ENCODE peak calls at places on chromosomes 13 and 19, in six cellular contexts. G is fibroblast of the aortic adventitia, A is astrocyte of the cerebellum, C is astrocyte, L is AG10803, K is osteoblast. S is an unnamed sample.

GRCh38 chr13:29684441-29684840 is 89.0 kb upstream of the SLC7A1 start:
- DNase-seq in L (peak; percentile 70), K (peak; percentile 1), G (peak; percentile 73), C (peak; percentile 77), A (peak; percentile 15), S (no peak)

GRCh38 chr13:103104340-103104739 is 38.1 kb upstream of the SLC10A2 start:
- DNase-seq in G (no peak), A (no peak), L (no peak), C (no peak), K (no peak), S (peak; percentile 47)

GRCh38 chr19:46913852-46914430 is 53.1 kb downstream of the ARHGAP35 start:
- DNase-seq in L (peak; percentile 69), G (peak; percentile 63), A (no peak), K (peak; percentile 82), C (peak; percentile 58), S (no peak)

GRCh38 chr13:54185101-54185500 is 1156.5 kb downstream of the OLFM4 start:
- DNase-seq in C (no peak), L (no peak), G (no peak), A (no peak), K (no peak), S (no peak)

GRCh38 chr13:98405690-98406344 is 171.1 kb downstream of the STK24 start:
- DNase-seq in L (no peak), A (no peak), C (no peak), G (no peak), K (no peak), S (no peak)

GRCh38 chr19:54436031-54436523 is 12.9 kb upstream of the LENG8 start:
- DNase-seq in L (no peak), A (no peak), K (peak; percentile 76), C (no peak), G (no peak), S (no peak)

GRCh38 chr13:85529216-85529590 is 270.0 kb downstream of the SLITRK6 start:
- DNase-seq in L (peak; percentile 18), G (peak; percentile 5), C (peak; percentile 25), K (no peak), A (no peak), S (no peak)

GRCh38 chr19:1004803-1005664 is 4.8 kb downstream of the GRIN3B start:
- DNase-seq in L (no peak), K (no peak), G (no peak), A (no peak), C (no peak), S (no peak)

GRCh38 chr13:53174550-53174949 is 145.9 kb downstream of the OLFM4 start:
- DNase-seq in G (no peak), L (peak; percentile 18), K (no peak), A (no peak), C (no peak), S (no peak)

GRCh38 chr19:7348587-7349230 is at the start of gene ARHGEF18:
- DNase-seq in G (no peak), L (no peak), K (no peak), C (no peak), A (no peak), S (peak; percentile 89)

GRCh38 chr13:102768914-102769313 is 4.7 kb downstream of the TEX30 start:
- DNase-seq in K (peak; percentile 10), L (peak; percentile 15), G (peak; percentile 12), C (no peak), A (no peak), S (no peak)

GRCh38 chr13:106528711-106529414 is 6.6 kb downstream of the EFNB2 start:
- DNase-seq in A (no peak), K (no peak), G (no peak), C (no peak), L (no peak), S (no peak)

GRCh38 chr19:54312436-54313362 is at the start of gene LILRA5:
- DNase-seq in L (no peak), G (no peak), K (peak; percentile 66), C (no peak), A (no peak), S (no peak)

GRCh38 chr13:98535501-98536357 is 41.2 kb downstream of the STK24 start:
- DNase-seq in L (no peak), C (no peak), A (no peak), G (no peak), K (no peak), S (no peak)

GRCh38 chr19:1466018-1466460 is 13.0 kb downstream of the C19orf25 start:
- DNase-seq in G (no peak), A (no peak), K (no peak), C (no peak), L (no peak), S (no peak)

GRCh38 chr13:51804295-51805172 is 571 bp upstream of the DHRS12 start:
- DNase-seq in A (no peak), C (no peak), L (no peak), G (no peak), K (peak; percentile 75), S (peak; percentile 31)

GRCh38 chr19:29676586-29676985 is 11.3 kb downstream of the PLEKHF1 start:
- DNase-seq in K (no peak), G (no peak), L (no peak), C (no peak), A (no peak), S (no peak)

GRCh38 chr13:57191667-57192066 is 24.7 kb downstream of the PRR20E start:
- DNase-seq in G (no peak), L (no peak), C (no peak), A (no peak), K (no peak), S (no peak)

GRCh38 chr19:30593358-30593757 is 221.2 kb downstream of the ZNF536 start:
- DNase-seq in K (no peak), C (no peak), L (peak; percentile 1), G (no peak), A (no peak), S (no peak)

GRCh38 chr13:41577437-41577836 is 120.1 kb downstream of the RGCC start:
- DNase-seq in A (peak; percentile 51), C (no peak), G (peak; percentile 71), K (peak; percentile 74), L (peak; percentile 85), S (no peak)

GRCh38 chr19:4456843-4457653 is 546 bp downstream of the UBXN6 start:
- DNase-seq in C (peak; percentile 25), A (no peak), K (peak; percentile 93), G (peak; percentile 67), L (peak; percentile 60), S (peak; percentile 65)

GRCh38 chr19:54189020-54189667 is at the start of gene MBOAT7:
- DNase-seq in L (no peak), K (no peak), A (no peak), C (no peak), G (no peak), S (no peak)

GRCh38 chr13:49530452-49530851 is 34.7 kb downstream of the PHF11 start:
- DNase-seq in K (no peak), A (no peak), G (no peak), L (no peak), C (no peak), S (peak; percentile 72)

GRCh38 chr13:20616059-20616797 is 49.3 kb downstream of the IFT88 start:
- DNase-seq in A (peak; percentile 53), G (peak; percentile 75), C (peak; percentile 93), L (peak; percentile 77), K (peak; percentile 37), S (no peak)

GRCh38 chr13:28623782-28624706 is 34.9 kb upstream of the POMP start:
- DNase-seq in A (no peak), G (no peak), K (no peak), L (peak; percentile 8), C (peak; percentile 5), S (no peak)

GRCh38 chr19:31351212-31352193 is 2.3 kb upstream of the TSHZ3 start:
- DNase-seq in K (peak; percentile 95), L (peak; percentile 59), C (peak; percentile 60), G (peak; percentile 70), A (no peak), S (no peak)

GRCh38 chr19:38862321-38863059 is 12.7 kb upstream of the HNRNPL start:
- DNase-seq in C (no peak), A (no peak), K (no peak), L (peak; percentile 83), G (peak; percentile 76), S (no peak)

GRCh38 chr13:21817878-21818277 is 147.0 kb downstream of the FGF9 start:
- DNase-seq in K (no peak), C (no peak), G (no peak), L (no peak), A (no peak), S (no peak)

GRCh38 chr13:21812192-21812626 is 141.3 kb downstream of the FGF9 start:
- DNase-seq in C (no peak), G (no peak), A (no peak), K (no peak), L (no peak), S (no peak)

GRCh38 chr13:21813844-21814243 is 143.0 kb downstream of the FGF9 start:
- DNase-seq in K (no peak), A (no peak), G (no peak), L (no peak), C (no peak), S (no peak)

GRCh38 chr13:21813110-21813509 is 142.2 kb downstream of the FGF9 start:
- DNase-seq in K (no peak), C (no peak), A (no peak), L (no peak), G (no peak), S (no peak)
- TF ChIP-seq CTCF in K (no peak), C (no peak), A (no peak), L (no peak), G (no peak), S (peak; percentile 1)

DNA sequence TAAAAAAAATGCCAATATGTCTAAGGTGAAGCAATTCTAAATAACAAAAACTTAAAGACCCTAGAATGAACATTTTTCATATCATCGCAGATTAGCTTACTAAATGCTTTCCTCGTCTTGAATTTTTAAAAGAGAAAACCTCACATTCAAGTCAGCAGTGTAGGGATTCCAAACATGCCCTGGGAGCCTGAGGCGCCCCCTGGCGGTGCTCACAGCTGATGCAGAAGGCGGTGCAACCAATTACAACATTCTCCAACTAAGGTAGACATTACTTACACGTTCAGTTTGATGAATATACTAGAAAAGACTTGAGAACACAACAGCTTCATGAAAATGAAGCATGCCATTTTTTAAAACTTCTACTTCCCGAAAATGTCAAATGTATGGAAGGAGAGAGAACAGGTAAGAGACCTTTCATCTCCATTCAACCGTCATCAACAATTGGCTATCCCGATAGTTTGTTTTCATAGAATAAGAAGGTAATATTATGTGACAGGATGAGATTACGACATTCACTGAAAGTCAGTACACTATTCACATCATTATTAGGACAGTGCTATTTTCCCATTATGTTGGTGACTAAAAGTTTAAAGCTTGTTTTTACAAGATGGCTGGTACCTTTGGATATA is 304.4 kb downstream of the DCLK1 start:
- DNase-seq in A (no peak), K (no peak), G (no peak), C (no peak), L (no peak), S (peak; percentile 3)
- TF ChIP-seq CTCF in A (no peak), K (peak; percentile 36), G (peak; percentile 38), C (no peak), L (no peak), S (peak; percentile 33)

DNA sequence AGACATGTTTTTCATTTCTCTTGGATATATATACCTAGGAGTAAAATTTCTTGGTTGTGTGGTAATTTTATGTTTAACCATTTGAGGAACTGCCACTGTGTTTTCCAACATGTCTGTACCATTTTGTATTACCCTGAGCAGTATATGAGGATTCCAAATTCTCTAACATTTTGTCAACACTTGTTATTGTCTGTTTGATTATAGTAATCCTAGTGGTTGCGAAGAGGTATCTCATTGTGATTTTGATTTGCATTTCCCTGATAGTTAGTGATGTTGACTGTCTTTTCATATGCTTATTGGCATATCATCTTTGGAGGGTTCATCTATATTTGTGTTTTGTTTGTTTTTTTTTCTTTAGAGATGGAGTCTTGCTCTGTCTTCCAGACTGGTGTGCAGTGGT is 21.4 kb downstream of the GARRE1 start:
- DNase-seq in C (no peak), L (no peak), K (no peak), G (no peak), A (no peak), S (no peak)
- TF ChIP-seq CTCF in C (no peak), L (no peak), K (no peak), G (no peak), A (no peak), S (no peak)

GRCh38 chr19:41883821-41884733 is 1.1 kb downstream of the ARHGEF1 start:
- DNase-seq in G (peak; percentile 95), L (peak; percentile 97), K (peak; percentile 100), A (peak; percentile 85), C (peak; percentile 91), S (peak; percentile 99)
- TF ChIP-seq CTCF in G (peak; percentile 40), L (peak; percentile 16), K (no peak), A (peak; percentile 8), C (no peak), S (no peak)

S was measured in GM12865.